ENCODE peak calls at places on chromosomes 3 and 15, in seven cellular contexts. G is uterus, C is neuronal stem cell, F is IMR-90, O is caudate nucleus, I is colonic mucosa, K is HepG2. E is an unnamed sample.

GRCh38 chr3:128649264-128649663 is 1.4 kb downstream of the RPN1 start:
- DNase-seq in I (no peak), F (no peak), C (no peak), G (no peak), K (no peak), O (no peak), E (no peak)

GRCh38 chr15:65376767-65377104 is 1.1 kb downstream of the IGDCC3 start:
- DNase-seq in O (no peak), C (no peak), G (no peak), I (no peak), F (no peak), K (no peak), E (no peak)

GRCh38 chr3:44036850-44037249 is 204.8 kb upstream of the TOPAZ1 start:
- DNase-seq in C (no peak), F (no peak), K (no peak), O (no peak), G (no peak), I (no peak), E (no peak)

GRCh38 chr3:28334552-28334951 is 14.0 kb upstream of the ZCWPW2 start:
- DNase-seq in F (peak), I (no peak), G (no peak), K (no peak), O (no peak), C (no peak), E (no peak)

GRCh38 chr3:172973799-172974198 is 167.2 kb downstream of the SPATA16 start:
- DNase-seq in K (no peak), F (no peak), O (no peak), G (no peak), I (no peak), C (no peak), E (no peak)

GRCh38 chr3:45950686-45951600 is 7.7 kb downstream of the CXCR6 start:
- DNase-seq in F (no peak), C (no peak), I (no peak), G (no peak), K (no peak), O (no peak), E (no peak)

GRCh38 chr3:179768080-179768479 is 115.2 kb downstream of the USP13 start:
- DNase-seq in K (no peak), I (peak), C (peak), G (no peak), F (peak), O (no peak), E (no peak)

GRCh38 chr3:61637088-61638051 is 76.0 kb downstream of the PTPRG start:
- DNase-seq in G (peak), F (peak), O (no peak), I (peak), K (no peak), C (no peak), E (no peak)

GRCh38 chr15:70362911-70363310 is 265.2 kb upstream of the TLE3 start:
- DNase-seq in F (peak), K (peak), C (no peak), I (no peak), O (no peak), G (no peak), E (no peak)

GRCh38 chr3:52017467-52018065 is 21.9 kb upstream of the RPL29 start:
- DNase-seq in C (no peak), G (no peak), O (no peak), K (no peak), I (no peak), F (no peak), E (no peak)

GRCh38 chr3:73550011-73550410 is 74.7 kb downstream of the PDZRN3 start:
- DNase-seq in I (no peak), O (no peak), G (no peak), K (no peak), C (no peak), F (no peak), E (no peak)

GRCh38 chr3:87977765-87978164 is 81.0 kb downstream of the CGGBP1 start:
- DNase-seq in G (no peak), K (no peak), I (no peak), O (no peak), F (no peak), C (no peak), E (no peak)

GRCh38 chr3:38102073-38102844 is 34.7 kb downstream of the ACAA1 start:
- DNase-seq in I (no peak), C (no peak), K (no peak), O (no peak), F (no peak), G (no peak), E (no peak)

GRCh38 chr15:41521614-41522013 is 8.0 kb upstream of the LTK start:
- DNase-seq in K (no peak), G (no peak), C (no peak), F (no peak), O (no peak), I (no peak), E (no peak)

GRCh38 chr3:44114142-44114541 is 127.5 kb upstream of the TOPAZ1 start:
- DNase-seq in G (no peak), C (no peak), F (peak), O (no peak), K (peak), I (peak), E (no peak)

GRCh38 chr3:15520185-15520584 is 1.3 kb downstream of the COLQ start:
- DNase-seq in F (no peak), G (no peak), O (no peak), I (no peak), C (no peak), K (no peak), E (no peak)

GRCh38 chr3:64756587-64756986 is 68.8 kb upstream of the ADAMTS9 start:
- DNase-seq in I (no peak), G (no peak), C (no peak), O (no peak), F (no peak), K (no peak), E (no peak)

GRCh38 chr15:73142802-73143762 is 90.8 kb downstream of the NEO1 start:
- DNase-seq in F (no peak), O (no peak), G (no peak), C (no peak), K (no peak), I (no peak), E (no peak)

GRCh38 chr3:140529096-140529495 is 148.8 kb upstream of the TRIM42 start:
- DNase-seq in O (no peak), C (no peak), G (no peak), I (no peak), F (peak), K (no peak), E (no peak)

GRCh38 chr15:70466895-70467529 is 296.3 kb downstream of the UACA start:
- DNase-seq in C (peak), K (peak), O (no peak), F (peak), I (peak), G (peak), E (peak)

GRCh38 chr15:80673561-80674244 is 21.4 kb upstream of the ABHD17C start:
- DNase-seq in K (no peak), F (no peak), O (no peak), C (no peak), I (no peak), G (no peak), E (no peak)

GRCh38 chr15:76208084-76208785 is 103.0 kb downstream of the ETFA start:
- DNase-seq in I (no peak), O (no peak), G (no peak), F (no peak), C (no peak), K (no peak), E (no peak)

GRCh38 chr3:81444817-81445460 is 316.5 kb downstream of the GBE1 start:
- DNase-seq in F (no peak), I (no peak), K (no peak), C (no peak), G (no peak), O (no peak), E (no peak)

GRCh38 chr3:125039897-125040175 is 16.0 kb downstream of the HEG1 start:
- DNase-seq in K (no peak), C (no peak), I (no peak), G (no peak), O (no peak), F (no peak), E (no peak)

GRCh38 chr15:94631608-94632007 is 400.2 kb downstream of the MCTP2 start:
- DNase-seq in O (no peak), G (no peak), F (no peak), I (no peak), C (no peak), K (no peak), E (no peak)

GRCh38 chr15:72168131-72168825 is 29.3 kb downstream of the GRAMD2A start:
- DNase-seq in O (no peak), G (no peak), C (no peak), K (no peak), I (no peak), F (peak), E (peak)

GRCh38 chr3:122245513-122246174 is 62.2 kb downstream of the CASR start:
- DNase-seq in C (no peak), I (no peak), F (peak), K (no peak), O (no peak), G (no peak), E (no peak)

GRCh38 chr15:31297221-31297879 is 29.3 kb upstream of the KLF13 start:
- DNase-seq in F (no peak), K (no peak), G (no peak), I (no peak), O (no peak), C (no peak), E (peak)
- H3K27ac ChIP-seq in F (no peak), K (peak), G (no peak), I (peak), O (peak), C (no peak), E (no peak)

GRCh38 chr3:111319598-111319997 is 222.4 kb upstream of the CD96 start:
- DNase-seq in C (no peak), K (no peak), F (no peak), G (no peak), I (no peak), O (no peak), E (no peak)

GRCh38 chr3:111314146-111314873 is 227.7 kb upstream of the CD96 start:
- DNase-seq in C (no peak), F (no peak), I (no peak), O (no peak), K (no peak), G (no peak), E (peak)

GRCh38 chr3:111321786-111322185 is 220.2 kb upstream of the CD96 start:
- DNase-seq in F (no peak), I (no peak), O (no peak), C (no peak), G (no peak), K (no peak), E (no peak)

GRCh38 chr3:111315911-111316310 is 226.1 kb upstream of the CD96 start:
- DNase-seq in F (peak), O (no peak), G (no peak), I (no peak), C (no peak), K (no peak), E (no peak)

DNA sequence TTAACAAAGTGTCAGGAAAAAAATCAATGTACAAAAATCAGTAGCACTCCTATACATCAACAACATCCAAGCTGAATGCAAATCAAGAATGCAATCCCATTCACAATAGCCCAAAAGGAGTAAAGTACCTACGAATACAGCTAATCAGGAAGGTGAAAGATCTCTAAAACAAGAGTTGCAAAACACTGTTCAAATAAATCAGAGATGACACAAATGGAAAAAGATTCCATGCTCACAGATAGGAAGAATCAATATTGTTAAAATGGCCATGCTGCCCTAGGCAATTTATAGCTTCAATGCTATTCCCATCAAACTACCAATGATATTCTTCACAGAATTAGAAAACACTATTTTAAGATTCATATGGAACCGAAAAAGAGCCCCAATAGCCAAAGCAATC is 223.7 kb upstream of the CD96 start:
- DNase-seq in G (no peak), K (no peak), I (no peak), C (no peak), O (no peak), F (no peak), E (no peak)
- H3K27ac ChIP-seq in G (no peak), K (no peak), I (no peak), C (no peak), O (no peak), F (no peak), E (no peak)

GRCh38 chr3:186492594-186492993 is 51.6 kb downstream of the CRYGS start:
- DNase-seq in O (no peak), I (no peak), C (no peak), F (no peak), G (no peak), K (no peak), E (no peak)

GRCh38 chr3:186496635-186497034 is 47.5 kb downstream of the CRYGS start:
- DNase-seq in K (no peak), I (no peak), F (no peak), G (no peak), O (no peak), C (no peak), E (no peak)

GRCh38 chr3:186489507-186489906 is 54.7 kb downstream of the CRYGS start:
- DNase-seq in C (no peak), O (no peak), K (no peak), I (no peak), F (no peak), G (no peak), E (no peak)

GRCh38 chr3:186496016-186496415 is 48.2 kb downstream of the CRYGS start:
- DNase-seq in G (no peak), I (no peak), C (no peak), F (no peak), K (no peak), O (no peak), E (no peak)

DNA sequence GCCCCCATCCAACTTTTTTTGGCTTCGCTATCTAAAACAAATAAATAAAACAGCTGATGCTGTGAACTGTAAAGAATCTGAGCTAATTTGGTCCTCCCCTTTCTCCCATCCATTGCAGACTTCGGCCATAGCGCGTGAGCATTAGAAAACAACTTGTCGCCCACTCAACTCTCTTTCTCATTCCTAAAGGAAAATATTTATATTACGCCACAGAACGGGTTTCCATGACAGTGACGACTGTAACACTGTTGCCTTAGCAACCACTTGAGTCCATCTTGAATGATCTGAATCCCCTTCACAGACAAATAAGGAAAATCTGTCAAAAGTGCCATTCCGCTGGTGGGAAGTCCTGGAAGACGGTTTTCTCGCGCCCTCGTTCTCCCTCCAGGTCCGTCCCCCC is 50.7 kb downstream of the CRYGS start:
- DNase-seq in G (no peak), I (no peak), O (no peak), C (no peak), F (peak), K (no peak), E (no peak)
- H3K27ac ChIP-seq in G (peak), I (no peak), O (no peak), C (no peak), F (no peak), K (no peak), E (no peak)

GRCh38 chr3:67937498-67938118 is 283.2 kb upstream of the SUCLG2 start:
- DNase-seq in I (no peak), G (no peak), K (no peak), F (no peak), O (no peak), C (no peak), E (no peak)
- H3K27ac ChIP-seq in I (no peak), G (no peak), K (no peak), F (no peak), O (no peak), C (no peak), E (no peak)